ENCODE peak calls at places on chromosomes 11 and 22, in eight cellular contexts. T is AG10803; J is T-helper 2 cell; C is stimulated activated CD4-positive, alpha-beta T cell treated with anti-CD3 and anti-CD28 coated beads, Interleukin-2, amount 100 ng/mL, for 48 hours; M is brain microvascular endothelial cell; Z is thoracic aorta; I is pons; H is left ventricle myocardium superior. L is an unnamed sample.

GRCh38 chr11:65553301-65554001 is 4.7 kb downstream of the LTBP3 start:
- DNase-seq in T (no peak), J (peak; percentile 63), C (no peak), M (no peak), Z (no peak), I (no peak), H (no peak), L (no peak)

GRCh38 chr11:70055444-70055843 is 22.7 kb upstream of the ANO1 start:
- DNase-seq in T (no peak), J (no peak), C (no peak), M (no peak), Z (no peak), I (no peak), H (no peak), L (no peak)

GRCh38 chr11:27227744-27228143 is 135.3 kb downstream of the CCDC34 start:
- DNase-seq in T (no peak), J (no peak), C (no peak), M (no peak), Z (no peak), I (no peak), H (no peak), L (no peak)

GRCh38 chr11:47305734-47306483 is 36.0 kb downstream of the MADD start:
- DNase-seq in T (peak; percentile 9), J (no peak), C (no peak), M (peak; percentile 5), Z (peak; percentile 27), I (peak; percentile 73), H (peak; percentile 84), L (no peak)

GRCh38 chr22:39967996-39968968 is 8.1 kb downstream of the TMA7B start:
- DNase-seq in T (peak; percentile 41), J (no peak), C (no peak), M (no peak), Z (no peak), I (peak; percentile 65), H (peak; percentile 46), L (no peak)

GRCh38 chr22:36760716-36761115 is 15.2 kb downstream of the IFT27 start:
- DNase-seq in T (no peak), J (no peak), C (no peak), M (no peak), Z (no peak), I (no peak), H (no peak), L (no peak)

GRCh38 chr11:117160826-117161225 is 16.7 kb downstream of the PAFAH1B2 start:
- DNase-seq in T (no peak), J (no peak), C (no peak), M (no peak), Z (no peak), I (no peak), H (no peak), L (no peak)

GRCh38 chr22:35311551-35311999 is 11.9 kb downstream of the TOM1 start:
- DNase-seq in T (no peak), J (no peak), C (no peak), M (no peak), Z (no peak), I (no peak), H (no peak), L (no peak)

GRCh38 chr11:70834984-70835560 is 417.3 kb downstream of the SHANK2 start:
- DNase-seq in T (no peak), J (no peak), C (no peak), M (no peak), Z (no peak), I (no peak), H (no peak), L (no peak)

GRCh38 chr11:67489860-67490726 is 7.3 kb downstream of the AIP start:
- DNase-seq in T (no peak), J (no peak), C (no peak), M (no peak), Z (no peak), I (no peak), H (no peak), L (no peak)

GRCh38 chr11:133529807-133530500 is 2.3 kb downstream of the OPCML start:
- DNase-seq in T (no peak), J (no peak), C (no peak), M (no peak), Z (no peak), I (no peak), H (no peak), L (no peak)

GRCh38 chr22:30245181-30245984 is 1.2 kb downstream of the LIF start:
- DNase-seq in T (no peak), J (no peak), C (no peak), M (no peak), Z (no peak), I (no peak), H (no peak), L (no peak)

GRCh38 chr22:37581534-37581933 is 1.6 kb upstream of the LGALS2 start:
- DNase-seq in T (no peak), J (no peak), C (no peak), M (no peak), Z (no peak), I (peak; percentile 53), H (peak; percentile 84), L (no peak)

GRCh38 chr22:46881373-46882118 is 119.1 kb downstream of the TBC1D22A start:
- DNase-seq in T (peak; percentile 26), J (no peak), C (no peak), M (peak; percentile 14), Z (no peak), I (no peak), H (peak; percentile 70), L (no peak)

GRCh38 chr22:29310065-29310862 is 3.8 kb downstream of the GAS2L1 start:
- DNase-seq in T (no peak), J (no peak), C (no peak), M (no peak), Z (no peak), I (no peak), H (no peak), L (no peak)

GRCh38 chr11:89405629-89406028 is 85.5 kb downstream of the NOX4 start:
- DNase-seq in T (peak; percentile 23), J (no peak), C (no peak), M (no peak), Z (no peak), I (no peak), H (no peak), L (no peak)

GRCh38 chr22:39255449-39256185 is 10.8 kb upstream of the PDGFB start:
- DNase-seq in T (no peak), J (no peak), C (no peak), M (no peak), Z (no peak), I (no peak), H (no peak), L (no peak)

GRCh38 chr11:117706322-117706814 is 90.6 kb downstream of the DSCAML1 start:
- DNase-seq in T (no peak), J (no peak), C (no peak), M (no peak), Z (no peak), I (no peak), H (no peak), L (no peak)

GRCh38 chr11:125164422-125165110 is at the start of gene PKNOX2:
- DNase-seq in T (peak; percentile 43), J (peak; percentile 15), C (peak; percentile 59), M (peak; percentile 58), Z (peak; percentile 25), I (peak; percentile 55), H (peak; percentile 90), L (no peak)

GRCh38 chr11:113880966-113881365 is 5.6 kb upstream of the USP28 start:
- DNase-seq in T (no peak), J (no peak), C (no peak), M (no peak), Z (no peak), I (no peak), H (no peak), L (no peak)

GRCh38 chr11:3077174-3077839 is 20.1 kb upstream of the CARS1 start:
- DNase-seq in T (no peak), J (no peak), C (no peak), M (no peak), Z (no peak), I (no peak), H (no peak), L (no peak)

GRCh38 chr11:30387891-30388861 is 65.3 kb downstream of the ARL14EP start:
- DNase-seq in T (no peak), J (no peak), C (no peak), M (no peak), Z (no peak), I (no peak), H (no peak), L (no peak)

GRCh38 chr11:10519630-10520029 is 21.4 kb downstream of the RNF141 start:
- DNase-seq in T (no peak), J (no peak), C (no peak), M (no peak), Z (no peak), I (peak; percentile 7), H (no peak), L (no peak)

GRCh38 chr22:39517470-39517869 is 2.9 kb upstream of the ATF4 start:
- DNase-seq in T (no peak), J (no peak), C (no peak), M (no peak), Z (no peak), I (no peak), H (no peak), L (no peak)

GRCh38 chr11:103091441-103091809 is 535 bp downstream of the DCUN1D5 start:
- DNase-seq in T (no peak), J (no peak), C (peak; percentile 33), M (peak; percentile 37), Z (no peak), I (no peak), H (peak; percentile 46), L (peak; percentile 24)

GRCh38 chr11:131025020-131025419 is 108.7 kb upstream of the SNX19 start:
- DNase-seq in T (peak; percentile 56), J (no peak), C (no peak), M (peak; percentile 47), Z (no peak), I (peak; percentile 32), H (no peak), L (no peak)

GRCh38 chr22:48745842-48746788 is 1081.6 kb downstream of the BRD1 start:
- DNase-seq in T (no peak), J (no peak), C (no peak), M (no peak), Z (no peak), I (no peak), H (no peak), L (no peak)

GRCh38 chr22:43867839-43868652 is 5.7 kb upstream of the SULT4A1 start:
- DNase-seq in T (peak; percentile 50), J (no peak), C (no peak), M (peak; percentile 41), Z (no peak), I (peak; percentile 29), H (peak; percentile 80), L (no peak)

L was measured in GM12864.